ENCODE peak calls at places on chromosomes 11 and 22, in ten cellular contexts. One of them, this sample, is unnamed.

GRCh38 chr11:44567876-44568256 is 2.4 kb downstream of the CD82 start:
- DNase-seq in endothelial cell of umbilical vein: no peak
- DNase-seq in fibroblast of villous mesenchyme: no peak
- DNase-seq in adipocyte: no peak
- DNase-seq in CD8-positive, alpha-beta T cell: no peak
- DNase-seq in PC-3: no peak
- DNase-seq in IMR-90: no peak
- DNase-seq in BJ: no peak
- DNase-seq in GM23248: no peak
- DNase-seq in fibroblast of mammary gland: no peak
- DNase-seq in this sample: no peak

GRCh38 chr22:36081023-36081431 is 52.4 kb upstream of the RBFOX2 start:
- DNase-seq in fibroblast of villous mesenchyme: peak
- DNase-seq in endothelial cell of umbilical vein: no peak
- DNase-seq in BJ: peak
- DNase-seq in fibroblast of mammary gland: peak
- DNase-seq in PC-3: no peak
- DNase-seq in adipocyte: peak
- DNase-seq in IMR-90: peak
- DNase-seq in GM23248: peak
- DNase-seq in CD8-positive, alpha-beta T cell: no peak
- DNase-seq in this sample: peak

GRCh38 chr11:64714664-64715063 is 8.3 kb downstream of the NRXN2 start:
- DNase-seq in adipocyte: no peak
- DNase-seq in GM23248: no peak
- DNase-seq in PC-3: no peak
- DNase-seq in fibroblast of mammary gland: no peak
- DNase-seq in IMR-90: no peak
- DNase-seq in endothelial cell of umbilical vein: no peak
- DNase-seq in fibroblast of villous mesenchyme: no peak
- DNase-seq in BJ: no peak
- DNase-seq in CD8-positive, alpha-beta T cell: no peak
- DNase-seq in this sample: no peak

GRCh38 chr11:124402326-124402922 is 3.6 kb upstream of the OR8B3 start:
- DNase-seq in fibroblast of mammary gland: peak
- DNase-seq in CD8-positive, alpha-beta T cell: peak
- DNase-seq in adipocyte: peak
- DNase-seq in GM23248: peak
- DNase-seq in endothelial cell of umbilical vein: peak
- DNase-seq in IMR-90: peak
- DNase-seq in BJ: peak
- DNase-seq in fibroblast of villous mesenchyme: peak
- DNase-seq in PC-3: peak
- DNase-seq in this sample: peak

GRCh38 chr11:71221201-71221600 is 31.2 kb downstream of the SHANK2 start:
- DNase-seq in fibroblast of mammary gland: no peak
- DNase-seq in fibroblast of villous mesenchyme: no peak
- DNase-seq in BJ: no peak
- DNase-seq in GM23248: no peak
- DNase-seq in adipocyte: no peak
- DNase-seq in PC-3: no peak
- DNase-seq in endothelial cell of umbilical vein: no peak
- DNase-seq in IMR-90: no peak
- DNase-seq in CD8-positive, alpha-beta T cell: no peak
- DNase-seq in this sample: no peak

GRCh38 chr11:75474878-75475766 is 42.1 kb upstream of the KLHL35 start:
- DNase-seq in fibroblast of villous mesenchyme: peak
- DNase-seq in adipocyte: peak
- DNase-seq in endothelial cell of umbilical vein: no peak
- DNase-seq in fibroblast of mammary gland: peak
- DNase-seq in IMR-90: peak
- DNase-seq in GM23248: peak
- DNase-seq in BJ: no peak
- DNase-seq in PC-3: no peak
- DNase-seq in CD8-positive, alpha-beta T cell: peak
- DNase-seq in this sample: peak

GRCh38 chr11:87015645-87016044 is 22.1 kb upstream of the TMEM135 start:
- DNase-seq in BJ: no peak
- DNase-seq in PC-3: no peak
- DNase-seq in IMR-90: no peak
- DNase-seq in fibroblast of villous mesenchyme: no peak
- DNase-seq in CD8-positive, alpha-beta T cell: no peak
- DNase-seq in endothelial cell of umbilical vein: no peak
- DNase-seq in fibroblast of mammary gland: no peak
- DNase-seq in GM23248: no peak
- DNase-seq in adipocyte: no peak
- DNase-seq in this sample: no peak

GRCh38 chr11:26953770-26954392 is 40.0 kb upstream of the FIBIN start:
- DNase-seq in BJ: no peak
- DNase-seq in fibroblast of villous mesenchyme: peak
- DNase-seq in CD8-positive, alpha-beta T cell: no peak
- DNase-seq in PC-3: no peak
- DNase-seq in endothelial cell of umbilical vein: peak
- DNase-seq in adipocyte: no peak
- DNase-seq in GM23248: peak
- DNase-seq in fibroblast of mammary gland: peak
- DNase-seq in IMR-90: peak
- DNase-seq in this sample: no peak

GRCh38 chr11:113082501-113082900 is 121.3 kb downstream of the NCAM1 start:
- DNase-seq in IMR-90: no peak
- DNase-seq in CD8-positive, alpha-beta T cell: no peak
- DNase-seq in adipocyte: no peak
- DNase-seq in endothelial cell of umbilical vein: no peak
- DNase-seq in GM23248: no peak
- DNase-seq in BJ: no peak
- DNase-seq in fibroblast of mammary gland: no peak
- DNase-seq in fibroblast of villous mesenchyme: no peak
- DNase-seq in PC-3: no peak
- DNase-seq in this sample: no peak

GRCh38 chr22:42280836-42281235 is 10.4 kb upstream of the TCF20 start:
- DNase-seq in PC-3: no peak
- DNase-seq in fibroblast of villous mesenchyme: no peak
- DNase-seq in endothelial cell of umbilical vein: no peak
- DNase-seq in fibroblast of mammary gland: no peak
- DNase-seq in GM23248: no peak
- DNase-seq in CD8-positive, alpha-beta T cell: no peak
- DNase-seq in BJ: no peak
- DNase-seq in IMR-90: no peak
- DNase-seq in adipocyte: no peak
- DNase-seq in this sample: peak

GRCh38 chr11:94895971-94896370 is 77.4 kb downstream of the CWC15 start:
- DNase-seq in adipocyte: peak
- DNase-seq in IMR-90: peak
- DNase-seq in GM23248: peak
- DNase-seq in fibroblast of villous mesenchyme: peak
- DNase-seq in endothelial cell of umbilical vein: peak
- DNase-seq in CD8-positive, alpha-beta T cell: no peak
- DNase-seq in fibroblast of mammary gland: peak
- DNase-seq in PC-3: peak
- DNase-seq in BJ: no peak
- DNase-seq in this sample: no peak

GRCh38 chr11:69848196-69848595 is 29.0 kb upstream of the FGF3 start:
- DNase-seq in BJ: no peak
- DNase-seq in fibroblast of mammary gland: no peak
- DNase-seq in IMR-90: peak
- DNase-seq in fibroblast of villous mesenchyme: no peak
- DNase-seq in GM23248: peak
- DNase-seq in adipocyte: peak
- DNase-seq in PC-3: peak
- DNase-seq in endothelial cell of umbilical vein: no peak
- DNase-seq in CD8-positive, alpha-beta T cell: no peak
- DNase-seq in this sample: no peak

GRCh38 chr11:2276999-2277328 is 6.6 kb upstream of the ASCL2 start:
- DNase-seq in fibroblast of villous mesenchyme: peak
- DNase-seq in CD8-positive, alpha-beta T cell: no peak
- DNase-seq in BJ: no peak
- DNase-seq in GM23248: no peak
- DNase-seq in PC-3: no peak
- DNase-seq in endothelial cell of umbilical vein: no peak
- DNase-seq in IMR-90: no peak
- DNase-seq in adipocyte: no peak
- DNase-seq in fibroblast of mammary gland: no peak
- DNase-seq in this sample: peak

GRCh38 chr11:87290304-87290922 is 252.7 kb downstream of the TMEM135 start:
- DNase-seq in BJ: no peak
- DNase-seq in endothelial cell of umbilical vein: peak
- DNase-seq in fibroblast of mammary gland: peak
- DNase-seq in PC-3: peak
- DNase-seq in fibroblast of villous mesenchyme: peak
- DNase-seq in CD8-positive, alpha-beta T cell: no peak
- DNase-seq in adipocyte: peak
- DNase-seq in GM23248: peak
- DNase-seq in IMR-90: peak
- DNase-seq in this sample: peak

DNA sequence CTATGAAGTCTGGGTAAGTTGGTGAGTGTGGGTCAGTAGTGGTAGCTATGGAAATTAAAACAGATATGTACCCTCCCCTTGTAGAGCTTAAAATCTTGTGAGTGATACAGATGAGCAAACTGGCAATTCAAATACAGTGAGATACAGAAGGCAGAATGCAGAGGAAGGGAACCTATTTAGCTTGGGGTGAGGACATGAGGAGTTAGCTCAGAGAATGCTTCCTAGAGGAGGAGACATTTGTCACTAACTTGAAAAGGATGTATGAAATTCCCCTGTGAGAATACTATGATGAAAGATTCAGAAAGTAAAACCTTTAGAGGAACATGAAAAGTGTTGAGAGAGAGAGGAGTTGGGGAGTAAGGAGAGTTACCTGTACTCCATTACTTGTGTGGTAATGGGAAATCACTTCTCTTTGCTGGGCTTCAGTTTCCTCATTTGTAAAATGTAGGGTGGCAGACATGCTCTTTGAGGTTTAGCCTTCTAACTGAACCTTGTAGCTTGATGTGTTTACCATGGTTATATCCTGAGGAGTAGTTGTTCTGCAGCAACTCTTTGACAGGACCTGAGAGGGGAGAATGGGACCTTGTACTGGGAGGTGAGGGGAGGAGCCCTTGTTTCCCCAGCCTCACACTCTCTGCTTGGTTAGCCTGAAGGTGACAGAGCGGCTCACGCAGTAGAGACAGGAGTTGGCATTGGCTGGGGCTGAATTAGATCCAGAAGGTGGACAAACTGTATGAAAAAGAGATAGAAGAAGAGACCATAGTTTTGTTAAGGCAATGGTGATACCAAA is 17.9 kb downstream of the SWAP70 start:
- DNase-seq in fibroblast of mammary gland: no peak
- DNase-seq in CD8-positive, alpha-beta T cell: no peak
- DNase-seq in fibroblast of villous mesenchyme: no peak
- DNase-seq in PC-3: no peak
- DNase-seq in adipocyte: no peak
- DNase-seq in GM23248: no peak
- DNase-seq in BJ: no peak
- DNase-seq in endothelial cell of umbilical vein: no peak
- DNase-seq in IMR-90: no peak
- DNase-seq in this sample: no peak
- H3K4me3 ChIP-seq in fibroblast of mammary gland: no peak
- H3K4me3 ChIP-seq in CD8-positive, alpha-beta T cell: no peak
- H3K4me3 ChIP-seq in fibroblast of villous mesenchyme: no peak
- H3K4me3 ChIP-seq in PC-3: no peak
- H3K4me3 ChIP-seq in adipocyte: no peak
- H3K4me3 ChIP-seq in GM23248: no peak
- H3K4me3 ChIP-seq in BJ: no peak
- H3K4me3 ChIP-seq in endothelial cell of umbilical vein: no peak
- H3K4me3 ChIP-seq in IMR-90: no peak
- H3K4me3 ChIP-seq in this sample: no peak

DNA sequence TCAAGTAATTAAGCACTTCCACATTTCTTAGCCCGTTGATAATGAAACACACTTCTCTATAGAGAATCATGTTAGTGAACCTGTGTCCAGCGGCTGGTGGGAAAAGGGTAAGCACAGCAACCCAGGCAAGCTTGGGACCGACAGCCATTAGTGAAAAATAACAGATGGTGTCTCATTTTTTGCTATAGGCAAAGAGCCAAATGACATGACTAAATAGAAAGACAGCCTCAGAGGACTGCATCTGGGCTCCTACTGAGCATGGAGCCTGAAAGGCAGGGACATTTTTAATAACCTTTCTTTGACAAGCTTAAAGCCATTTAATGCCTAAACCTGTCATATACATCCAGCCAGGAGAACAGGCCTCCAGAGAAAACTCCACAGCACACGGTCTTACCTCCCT is 67.0 kb downstream of the FANCF start:
- DNase-seq in adipocyte: peak
- DNase-seq in endothelial cell of umbilical vein: no peak
- DNase-seq in PC-3: no peak
- DNase-seq in GM23248: peak
- DNase-seq in CD8-positive, alpha-beta T cell: no peak
- DNase-seq in BJ: no peak
- DNase-seq in IMR-90: peak
- DNase-seq in fibroblast of mammary gland: peak
- DNase-seq in fibroblast of villous mesenchyme: no peak
- DNase-seq in this sample: no peak
- H3K4me3 ChIP-seq in adipocyte: no peak
- H3K4me3 ChIP-seq in endothelial cell of umbilical vein: no peak
- H3K4me3 ChIP-seq in PC-3: no peak
- H3K4me3 ChIP-seq in GM23248: no peak
- H3K4me3 ChIP-seq in CD8-positive, alpha-beta T cell: no peak
- H3K4me3 ChIP-seq in BJ: no peak
- H3K4me3 ChIP-seq in IMR-90: no peak
- H3K4me3 ChIP-seq in fibroblast of mammary gland: no peak
- H3K4me3 ChIP-seq in fibroblast of villous mesenchyme: no peak
- H3K4me3 ChIP-seq in this sample: no peak

DNA sequence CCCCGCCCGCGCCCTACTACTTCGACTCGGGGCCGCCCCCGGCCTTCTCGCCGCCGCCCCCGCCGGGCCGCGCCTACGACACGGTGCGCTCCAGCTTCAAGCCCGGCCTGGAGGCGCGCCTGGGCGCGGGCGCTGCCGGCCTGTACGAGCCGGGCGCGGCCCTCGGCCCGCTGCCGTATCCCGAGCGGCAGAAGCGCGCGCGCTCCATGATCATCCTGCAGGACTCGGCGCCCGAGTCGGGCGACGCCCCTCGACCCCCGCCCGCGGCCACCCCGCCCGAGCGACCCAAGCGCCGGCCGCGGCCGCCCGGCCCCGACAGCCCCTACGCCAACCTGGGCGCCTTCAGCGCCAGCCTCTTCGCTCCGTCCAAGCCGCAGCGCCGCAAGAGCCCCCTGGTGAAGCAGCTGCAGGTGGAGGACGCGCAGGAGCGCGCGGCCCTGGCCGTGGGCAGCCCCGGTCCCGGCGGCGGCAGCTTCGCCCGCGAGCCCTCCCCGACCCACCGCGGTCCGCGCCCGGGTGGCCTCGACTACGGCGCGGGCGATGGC is 17.6 kb upstream of the ACR start:
- DNase-seq in IMR-90: no peak
- DNase-seq in GM23248: peak
- DNase-seq in endothelial cell of umbilical vein: no peak
- DNase-seq in CD8-positive, alpha-beta T cell: no peak
- DNase-seq in adipocyte: peak
- DNase-seq in PC-3: no peak
- DNase-seq in fibroblast of villous mesenchyme: no peak
- DNase-seq in BJ: no peak
- DNase-seq in fibroblast of mammary gland: peak
- DNase-seq in this sample: no peak
- H3K4me3 ChIP-seq in IMR-90: no peak
- H3K4me3 ChIP-seq in GM23248: peak
- H3K4me3 ChIP-seq in endothelial cell of umbilical vein: no peak
- H3K4me3 ChIP-seq in CD8-positive, alpha-beta T cell: no peak
- H3K4me3 ChIP-seq in adipocyte: no peak
- H3K4me3 ChIP-seq in PC-3: no peak
- H3K4me3 ChIP-seq in fibroblast of villous mesenchyme: no peak
- H3K4me3 ChIP-seq in BJ: no peak
- H3K4me3 ChIP-seq in fibroblast of mammary gland: no peak
- H3K4me3 ChIP-seq in this sample: no peak

GRCh38 chr11:30342736-30343166 is 19.8 kb downstream of the ARL14EP start:
- DNase-seq in PC-3: no peak
- DNase-seq in adipocyte: no peak
- DNase-seq in endothelial cell of umbilical vein: no peak
- DNase-seq in IMR-90: no peak
- DNase-seq in fibroblast of mammary gland: no peak
- DNase-seq in CD8-positive, alpha-beta T cell: no peak
- DNase-seq in BJ: no peak
- DNase-seq in fibroblast of villous mesenchyme: no peak
- DNase-seq in GM23248: no peak
- DNase-seq in this sample: peak
- H3K4me3 ChIP-seq in PC-3: no peak
- H3K4me3 ChIP-seq in adipocyte: no peak
- H3K4me3 ChIP-seq in endothelial cell of umbilical vein: no peak
- H3K4me3 ChIP-seq in IMR-90: no peak
- H3K4me3 ChIP-seq in fibroblast of mammary gland: no peak
- H3K4me3 ChIP-seq in CD8-positive, alpha-beta T cell: no peak
- H3K4me3 ChIP-seq in BJ: no peak
- H3K4me3 ChIP-seq in fibroblast of villous mesenchyme: no peak
- H3K4me3 ChIP-seq in GM23248: no peak
- H3K4me3 ChIP-seq in this sample: no peak

This sample was measured in osteoblast.